ENCODE peak calls at places on chromosomes 7 and 10, in five cellular contexts. One of them, this sample, is unnamed.
A peak's percentile ranks its signal among the peaks of the same experiment; 100 is the strongest.

GRCh38 chr7:155007947-155008346 is 5.0 kb upstream of the PAXIP1 start:
- DNase-seq in naive thymus-derived CD4-positive, alpha-beta T cell: peak; percentile 30
- DNase-seq in heart left ventricle: no peak
- DNase-seq in mammary epithelial cell: no peak
- DNase-seq in SK-N-SH: peak; percentile 60
- DNase-seq in this sample: no peak

GRCh38 chr10:13882112-13882711 is 295.4 kb downstream of the PRPF18 start:
- DNase-seq in naive thymus-derived CD4-positive, alpha-beta T cell: no peak
- DNase-seq in heart left ventricle: peak; percentile 73
- DNase-seq in mammary epithelial cell: peak; percentile 94
- DNase-seq in SK-N-SH: no peak
- DNase-seq in this sample: no peak

GRCh38 chr10:50614444-50615137 is 9.2 kb downstream of the SGMS1 start:
- DNase-seq in naive thymus-derived CD4-positive, alpha-beta T cell: no peak
- DNase-seq in heart left ventricle: no peak
- DNase-seq in mammary epithelial cell: no peak
- DNase-seq in SK-N-SH: no peak
- DNase-seq in this sample: no peak

GRCh38 chr7:140676303-140676702 is 3.6 kb downstream of the ADCK2 start:
- DNase-seq in naive thymus-derived CD4-positive, alpha-beta T cell: no peak
- DNase-seq in heart left ventricle: no peak
- DNase-seq in mammary epithelial cell: no peak
- DNase-seq in SK-N-SH: no peak
- DNase-seq in this sample: no peak

GRCh38 chr7:153090209-153090608 is 330.7 kb downstream of the ACTR3B start:
- DNase-seq in naive thymus-derived CD4-positive, alpha-beta T cell: no peak
- DNase-seq in heart left ventricle: no peak
- DNase-seq in mammary epithelial cell: no peak
- DNase-seq in SK-N-SH: no peak
- DNase-seq in this sample: no peak

GRCh38 chr7:38881015-38881414 is 28.0 kb downstream of the VPS41 start:
- DNase-seq in naive thymus-derived CD4-positive, alpha-beta T cell: no peak
- DNase-seq in heart left ventricle: no peak
- DNase-seq in mammary epithelial cell: no peak
- DNase-seq in SK-N-SH: no peak
- DNase-seq in this sample: no peak

GRCh38 chr7:31791881-31792280 is 104.9 kb downstream of the PPP1R17 start:
- DNase-seq in naive thymus-derived CD4-positive, alpha-beta T cell: no peak
- DNase-seq in heart left ventricle: no peak
- DNase-seq in mammary epithelial cell: no peak
- DNase-seq in SK-N-SH: no peak
- DNase-seq in this sample: no peak

GRCh38 chr10:123642697-123643096 is 23.5 kb upstream of the GPR26 start:
- DNase-seq in naive thymus-derived CD4-positive, alpha-beta T cell: no peak
- DNase-seq in heart left ventricle: no peak
- DNase-seq in mammary epithelial cell: no peak
- DNase-seq in SK-N-SH: no peak
- DNase-seq in this sample: no peak

GRCh38 chr7:65937296-65937695 is 44.7 kb downstream of the GUSB start:
- DNase-seq in naive thymus-derived CD4-positive, alpha-beta T cell: no peak
- DNase-seq in heart left ventricle: no peak
- DNase-seq in mammary epithelial cell: no peak
- DNase-seq in SK-N-SH: no peak
- DNase-seq in this sample: no peak

DNA sequence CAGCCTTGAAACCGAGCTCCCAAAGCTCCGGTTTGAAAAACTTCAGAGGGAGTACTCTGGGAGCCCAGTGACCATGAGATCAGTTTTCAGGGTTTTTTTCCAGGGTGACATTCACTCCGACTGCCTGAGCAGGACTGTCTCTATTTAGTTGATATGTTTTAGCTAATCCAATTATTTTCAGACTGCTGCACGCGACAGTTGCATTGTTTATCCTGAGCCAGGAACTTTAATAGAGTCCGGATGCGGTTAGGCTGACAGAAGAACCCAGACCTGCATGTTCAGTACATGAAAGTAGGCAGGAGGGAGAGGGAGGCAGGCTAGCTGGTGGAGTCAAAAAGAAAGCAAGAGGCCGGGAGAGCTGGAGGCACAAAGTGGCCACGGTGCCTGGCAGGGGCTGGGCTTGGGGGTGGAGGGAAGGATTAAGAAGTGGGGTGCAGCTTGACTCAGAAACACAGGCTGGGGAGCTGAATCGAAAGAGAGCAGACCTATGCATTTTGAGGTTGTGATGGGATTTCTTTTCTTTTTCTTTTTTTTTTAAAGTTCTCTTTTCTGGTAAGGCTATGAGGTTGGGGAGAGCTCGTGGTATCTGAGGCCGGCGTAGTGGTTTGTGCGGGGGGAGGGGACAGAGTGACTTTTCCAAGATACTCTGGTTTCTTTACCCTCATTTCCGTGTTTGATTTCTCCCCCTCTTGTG is 5.7 kb downstream of the GATA3 start:
- DNase-seq in naive thymus-derived CD4-positive, alpha-beta T cell: peak; percentile 72
- DNase-seq in heart left ventricle: no peak
- DNase-seq in mammary epithelial cell: peak; percentile 82
- DNase-seq in SK-N-SH: no peak
- DNase-seq in this sample: no peak
- H3K4me3 ChIP-seq in naive thymus-derived CD4-positive, alpha-beta T cell: peak overlapping the region; percentile 51
- H3K4me3 ChIP-seq in heart left ventricle: peak overlapping the region; percentile 4
- H3K4me3 ChIP-seq in mammary epithelial cell: peak overlapping the region; percentile 87
- H3K4me3 ChIP-seq in SK-N-SH: peak overlapping the region; percentile 92
- H3K4me3 ChIP-seq in this sample: no peak overlapping the region

DNA sequence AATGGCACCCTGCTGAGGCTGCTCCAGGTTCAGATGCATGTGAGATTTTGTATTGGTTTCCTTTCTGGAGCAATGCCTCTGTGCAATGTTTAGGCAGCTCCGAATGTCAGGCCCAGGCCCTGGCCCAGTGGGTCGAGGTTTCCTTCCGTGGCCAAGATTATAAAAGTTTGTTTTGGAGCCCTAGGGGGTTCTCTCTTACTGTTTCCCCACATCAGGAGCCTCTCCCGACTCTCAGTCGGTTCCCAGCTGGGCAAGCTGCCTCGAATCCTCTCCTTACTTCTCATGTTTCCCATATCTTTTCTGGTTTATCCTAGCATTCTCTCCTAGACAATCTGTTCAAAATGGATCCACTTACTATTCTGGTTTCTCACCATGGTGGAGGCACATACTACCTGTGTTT is 11.0 kb downstream of the TMEM140 start:
- DNase-seq in naive thymus-derived CD4-positive, alpha-beta T cell: no peak
- DNase-seq in heart left ventricle: no peak
- DNase-seq in mammary epithelial cell: no peak
- DNase-seq in SK-N-SH: no peak
- DNase-seq in this sample: no peak
- H3K9me3 ChIP-seq in naive thymus-derived CD4-positive, alpha-beta T cell: peaks cover 9% of the 10 kb centered on the region
- H3K9me3 ChIP-seq in heart left ventricle: no peaks in the 10 kb centered on the region
- H3K9me3 ChIP-seq in mammary epithelial cell: no peaks in the 10 kb centered on the region
- H3K9me3 ChIP-seq in SK-N-SH: no peaks in the 10 kb centered on the region
- H3K9me3 ChIP-seq in this sample: no peaks in the 10 kb centered on the region

GRCh38 chr10:80163741-80164341 is 31.3 kb downstream of the PLAC9 start:
- DNase-seq in naive thymus-derived CD4-positive, alpha-beta T cell: no peak
- DNase-seq in heart left ventricle: peak; percentile 52
- DNase-seq in mammary epithelial cell: peak; percentile 54
- DNase-seq in SK-N-SH: no peak
- DNase-seq in this sample: peak; percentile 81
- H3K36me3 ChIP-seq in naive thymus-derived CD4-positive, alpha-beta T cell: peaks cover 44% of the 10 kb centered on the region
- H3K36me3 ChIP-seq in heart left ventricle: peaks cover 85% of the 10 kb centered on the region
- H3K36me3 ChIP-seq in mammary epithelial cell: peaks cover 13% of the 10 kb centered on the region
- H3K36me3 ChIP-seq in SK-N-SH: peaks cover 21% of the 10 kb centered on the region
- H3K36me3 ChIP-seq in this sample: peaks cover 71% of the 10 kb centered on the region

DNA sequence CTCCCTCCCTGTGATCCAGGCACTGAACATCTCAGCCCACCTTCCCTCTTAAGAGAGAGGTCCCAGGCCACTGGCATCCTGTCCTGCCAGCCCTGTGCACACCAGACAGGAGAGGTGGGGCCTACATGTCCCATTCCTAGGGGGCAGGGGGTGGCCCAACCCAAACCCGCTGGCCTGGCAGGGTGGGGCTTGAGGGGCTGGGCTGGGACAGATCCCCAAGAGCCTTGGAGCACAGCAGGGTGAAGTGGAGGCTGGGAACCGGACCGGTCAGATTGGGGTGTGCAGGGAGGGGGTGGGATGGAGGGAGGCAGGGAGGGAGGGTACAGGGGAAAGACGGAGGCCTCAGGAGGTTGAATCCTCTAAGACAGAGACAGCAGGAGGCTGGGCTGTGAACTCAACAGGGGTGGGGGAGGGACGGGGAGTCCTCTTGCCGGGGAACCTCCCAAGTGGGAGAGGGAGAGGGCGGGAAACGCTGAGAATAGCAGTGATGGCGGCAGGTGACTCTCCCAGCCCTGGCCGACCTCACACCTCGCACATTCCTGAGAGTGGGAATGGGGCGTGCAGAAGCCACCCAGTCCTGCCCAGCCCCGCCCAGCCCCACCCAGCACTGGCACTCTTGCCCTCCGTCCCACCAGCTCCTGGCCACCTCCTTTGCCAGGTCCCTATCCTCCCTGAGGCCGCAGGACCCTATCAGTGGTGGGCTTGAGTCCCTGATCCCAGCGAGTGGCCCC is 6.7 kb downstream of the TSC22D4 start:
- DNase-seq in naive thymus-derived CD4-positive, alpha-beta T cell: no peak
- DNase-seq in heart left ventricle: no peak
- DNase-seq in mammary epithelial cell: no peak
- DNase-seq in SK-N-SH: no peak
- DNase-seq in this sample: no peak
- H3K4me3 ChIP-seq in naive thymus-derived CD4-positive, alpha-beta T cell: no peak overlapping the region
- H3K4me3 ChIP-seq in heart left ventricle: peak overlapping the region; percentile 18
- H3K4me3 ChIP-seq in mammary epithelial cell: no peak overlapping the region
- H3K4me3 ChIP-seq in SK-N-SH: no peak overlapping the region
- H3K4me3 ChIP-seq in this sample: no peak overlapping the region

GRCh38 chr10:118776960-118777359 is 22.2 kb upstream of the CACUL1 start:
- DNase-seq in naive thymus-derived CD4-positive, alpha-beta T cell: no peak
- DNase-seq in heart left ventricle: no peak
- DNase-seq in mammary epithelial cell: no peak
- DNase-seq in SK-N-SH: no peak
- DNase-seq in this sample: no peak

GRCh38 chr10:118776033-118776432 is 21.3 kb upstream of the CACUL1 start:
- DNase-seq in naive thymus-derived CD4-positive, alpha-beta T cell: no peak
- DNase-seq in heart left ventricle: no peak
- DNase-seq in mammary epithelial cell: no peak
- DNase-seq in SK-N-SH: no peak
- DNase-seq in this sample: no peak

GRCh38 chr10:118775478-118775877 is 20.7 kb upstream of the CACUL1 start:
- DNase-seq in naive thymus-derived CD4-positive, alpha-beta T cell: no peak
- DNase-seq in heart left ventricle: no peak
- DNase-seq in mammary epithelial cell: no peak
- DNase-seq in SK-N-SH: no peak
- DNase-seq in this sample: no peak

GRCh38 chr10:118769898-118770600 is 15.3 kb upstream of the CACUL1 start:
- DNase-seq in naive thymus-derived CD4-positive, alpha-beta T cell: no peak
- DNase-seq in heart left ventricle: no peak
- DNase-seq in mammary epithelial cell: no peak
- DNase-seq in SK-N-SH: no peak
- DNase-seq in this sample: no peak

GRCh38 chr10:118773041-118773440 is 18.3 kb upstream of the CACUL1 start:
- DNase-seq in naive thymus-derived CD4-positive, alpha-beta T cell: no peak
- DNase-seq in heart left ventricle: no peak
- DNase-seq in mammary epithelial cell: no peak
- DNase-seq in SK-N-SH: no peak
- DNase-seq in this sample: no peak
- H3K9me3 ChIP-seq in naive thymus-derived CD4-positive, alpha-beta T cell: no peaks in the 10 kb centered on the region
- H3K9me3 ChIP-seq in heart left ventricle: no peaks in the 10 kb centered on the region
- H3K9me3 ChIP-seq in mammary epithelial cell: no peaks in the 10 kb centered on the region
- H3K9me3 ChIP-seq in SK-N-SH: no peaks in the 10 kb centered on the region
- H3K9me3 ChIP-seq in this sample: no peaks in the 10 kb centered on the region

This sample was measured in right atrium auricular region.